ENCODE peak calls at places on chromosomes 6 and 20, in six cellular contexts. One of them, this sample, is unnamed.

GRCh38 chr6:127923135-127923534 is 22.3 kb upstream of the THEMIS start:
- DNase-seq in fibroblast of gingiva: no peak
- DNase-seq in SK-MEL-5: no peak
- DNase-seq in stimulated activated CD4-positive, alpha-beta T cell treated with anti-CD3 and anti-CD28 coated beads, TNF-alpha, amount 100 ng/mL, for 1 hour: no peak
- DNase-seq in D721Med: no peak
- DNase-seq in A549: no peak
- DNase-seq in this sample: no peak

GRCh38 chr20:15882553-15882952 is 690.7 kb downstream of the KIF16B start:
- DNase-seq in fibroblast of gingiva: peak; percentile 10
- DNase-seq in SK-MEL-5: no peak
- DNase-seq in stimulated activated CD4-positive, alpha-beta T cell treated with anti-CD3 and anti-CD28 coated beads, TNF-alpha, amount 100 ng/mL, for 1 hour: no peak
- DNase-seq in D721Med: no peak
- DNase-seq in A549: no peak
- DNase-seq in this sample: no peak

GRCh38 chr6:146444195-146444594 is 99.4 kb upstream of the RAB32 start:
- DNase-seq in fibroblast of gingiva: no peak
- DNase-seq in SK-MEL-5: no peak
- DNase-seq in stimulated activated CD4-positive, alpha-beta T cell treated with anti-CD3 and anti-CD28 coated beads, TNF-alpha, amount 100 ng/mL, for 1 hour: no peak
- DNase-seq in D721Med: no peak
- DNase-seq in A549: no peak
- DNase-seq in this sample: no peak

GRCh38 chr6:39228992-39229767 is at the start of gene KCNK5:
- DNase-seq in fibroblast of gingiva: peak; percentile 5
- DNase-seq in SK-MEL-5: peak; percentile 73
- DNase-seq in stimulated activated CD4-positive, alpha-beta T cell treated with anti-CD3 and anti-CD28 coated beads, TNF-alpha, amount 100 ng/mL, for 1 hour: peak; percentile 68
- DNase-seq in D721Med: peak; percentile 95
- DNase-seq in A549: peak; percentile 70
- DNase-seq in this sample: peak; percentile 86

GRCh38 chr6:7542878-7543394 is 1.5 kb downstream of the DSP start:
- DNase-seq in fibroblast of gingiva: peak; percentile 2
- DNase-seq in SK-MEL-5: no peak
- DNase-seq in stimulated activated CD4-positive, alpha-beta T cell treated with anti-CD3 and anti-CD28 coated beads, TNF-alpha, amount 100 ng/mL, for 1 hour: no peak
- DNase-seq in D721Med: no peak
- DNase-seq in A549: peak; percentile 76
- DNase-seq in this sample: peak; percentile 15

GRCh38 chr6:35231563-35231962 is 17.8 kb downstream of the SCUBE3 start:
- DNase-seq in fibroblast of gingiva: no peak
- DNase-seq in SK-MEL-5: no peak
- DNase-seq in stimulated activated CD4-positive, alpha-beta T cell treated with anti-CD3 and anti-CD28 coated beads, TNF-alpha, amount 100 ng/mL, for 1 hour: no peak
- DNase-seq in D721Med: no peak
- DNase-seq in A549: no peak
- DNase-seq in this sample: no peak

GRCh38 chr6:135722679-135723078 is 128.8 kb upstream of the PDE7B start:
- DNase-seq in fibroblast of gingiva: peak; percentile 49
- DNase-seq in SK-MEL-5: no peak
- DNase-seq in stimulated activated CD4-positive, alpha-beta T cell treated with anti-CD3 and anti-CD28 coated beads, TNF-alpha, amount 100 ng/mL, for 1 hour: no peak
- DNase-seq in D721Med: no peak
- DNase-seq in A549: peak; percentile 90
- DNase-seq in this sample: no peak

GRCh38 chr6:145587342-145587741 is 148.0 kb downstream of the EPM2A start:
- DNase-seq in fibroblast of gingiva: no peak
- DNase-seq in SK-MEL-5: no peak
- DNase-seq in stimulated activated CD4-positive, alpha-beta T cell treated with anti-CD3 and anti-CD28 coated beads, TNF-alpha, amount 100 ng/mL, for 1 hour: no peak
- DNase-seq in D721Med: no peak
- DNase-seq in A549: no peak
- DNase-seq in this sample: no peak

GRCh38 chr20:38171301-38172010 is 6.4 kb upstream of the TGM2 start:
- DNase-seq in fibroblast of gingiva: no peak
- DNase-seq in SK-MEL-5: no peak
- DNase-seq in stimulated activated CD4-positive, alpha-beta T cell treated with anti-CD3 and anti-CD28 coated beads, TNF-alpha, amount 100 ng/mL, for 1 hour: no peak
- DNase-seq in D721Med: no peak
- DNase-seq in A549: no peak
- DNase-seq in this sample: no peak

GRCh38 chr20:50590348-50590664 is 80.1 kb downstream of the PTPN1 start:
- DNase-seq in fibroblast of gingiva: no peak
- DNase-seq in SK-MEL-5: no peak
- DNase-seq in stimulated activated CD4-positive, alpha-beta T cell treated with anti-CD3 and anti-CD28 coated beads, TNF-alpha, amount 100 ng/mL, for 1 hour: no peak
- DNase-seq in D721Med: no peak
- DNase-seq in A549: no peak
- DNase-seq in this sample: peak; percentile 70

GRCh38 chr6:1589208-1589607 is 20.5 kb upstream of the FOXC1 start:
- DNase-seq in fibroblast of gingiva: no peak
- DNase-seq in SK-MEL-5: no peak
- DNase-seq in stimulated activated CD4-positive, alpha-beta T cell treated with anti-CD3 and anti-CD28 coated beads, TNF-alpha, amount 100 ng/mL, for 1 hour: no peak
- DNase-seq in D721Med: no peak
- DNase-seq in A549: no peak
- DNase-seq in this sample: no peak

GRCh38 chr6:151275121-151275520 is 35.4 kb downstream of the AKAP12 start:
- DNase-seq in fibroblast of gingiva: no peak
- DNase-seq in SK-MEL-5: no peak
- DNase-seq in stimulated activated CD4-positive, alpha-beta T cell treated with anti-CD3 and anti-CD28 coated beads, TNF-alpha, amount 100 ng/mL, for 1 hour: no peak
- DNase-seq in D721Med: no peak
- DNase-seq in A549: no peak
- DNase-seq in this sample: no peak

GRCh38 chr6:161511455-161512159 is 237.7 kb upstream of the AGPAT4 start:
- DNase-seq in fibroblast of gingiva: no peak
- DNase-seq in SK-MEL-5: no peak
- DNase-seq in stimulated activated CD4-positive, alpha-beta T cell treated with anti-CD3 and anti-CD28 coated beads, TNF-alpha, amount 100 ng/mL, for 1 hour: no peak
- DNase-seq in D721Med: no peak
- DNase-seq in A549: no peak
- DNase-seq in this sample: no peak

GRCh38 chr20:32343438-32343837 is 14.7 kb upstream of the ASXL1 start:
- DNase-seq in fibroblast of gingiva: peak; percentile 80
- DNase-seq in SK-MEL-5: no peak
- DNase-seq in stimulated activated CD4-positive, alpha-beta T cell treated with anti-CD3 and anti-CD28 coated beads, TNF-alpha, amount 100 ng/mL, for 1 hour: no peak
- DNase-seq in D721Med: no peak
- DNase-seq in A549: no peak
- DNase-seq in this sample: no peak

GRCh38 chr6:116568851-116569755 is 2.2 kb upstream of the RWDD1 start:
- DNase-seq in fibroblast of gingiva: no peak
- DNase-seq in SK-MEL-5: no peak
- DNase-seq in stimulated activated CD4-positive, alpha-beta T cell treated with anti-CD3 and anti-CD28 coated beads, TNF-alpha, amount 100 ng/mL, for 1 hour: no peak
- DNase-seq in D721Med: no peak
- DNase-seq in A549: no peak
- DNase-seq in this sample: no peak

GRCh38 chr6:113299526-113299925 is 557.6 kb upstream of the MARCKS start:
- DNase-seq in fibroblast of gingiva: no peak
- DNase-seq in SK-MEL-5: no peak
- DNase-seq in stimulated activated CD4-positive, alpha-beta T cell treated with anti-CD3 and anti-CD28 coated beads, TNF-alpha, amount 100 ng/mL, for 1 hour: no peak
- DNase-seq in D721Med: no peak
- DNase-seq in A549: no peak
- DNase-seq in this sample: no peak

GRCh38 chr6:15621203-15622044 is 41.4 kb downstream of the DTNBP1 start:
- DNase-seq in fibroblast of gingiva: no peak
- DNase-seq in SK-MEL-5: peak; percentile 47
- DNase-seq in stimulated activated CD4-positive, alpha-beta T cell treated with anti-CD3 and anti-CD28 coated beads, TNF-alpha, amount 100 ng/mL, for 1 hour: no peak
- DNase-seq in D721Med: no peak
- DNase-seq in A549: no peak
- DNase-seq in this sample: no peak

GRCh38 chr6:43636312-43636667 is 650 bp downstream of the MAD2L1BP start:
- DNase-seq in fibroblast of gingiva: peak; percentile 25
- DNase-seq in SK-MEL-5: no peak
- DNase-seq in stimulated activated CD4-positive, alpha-beta T cell treated with anti-CD3 and anti-CD28 coated beads, TNF-alpha, amount 100 ng/mL, for 1 hour: no peak
- DNase-seq in D721Med: no peak
- DNase-seq in A549: no peak
- DNase-seq in this sample: no peak

GRCh38 chr20:61173267-61173666 is 78.8 kb upstream of the CDH4 start:
- DNase-seq in fibroblast of gingiva: no peak
- DNase-seq in SK-MEL-5: no peak
- DNase-seq in stimulated activated CD4-positive, alpha-beta T cell treated with anti-CD3 and anti-CD28 coated beads, TNF-alpha, amount 100 ng/mL, for 1 hour: no peak
- DNase-seq in D721Med: no peak
- DNase-seq in A549: no peak
- DNase-seq in this sample: no peak

GRCh38 chr6:24385536-24386269 is 17.0 kb upstream of the MRS2 start:
- DNase-seq in fibroblast of gingiva: no peak
- DNase-seq in SK-MEL-5: peak; percentile 46
- DNase-seq in stimulated activated CD4-positive, alpha-beta T cell treated with anti-CD3 and anti-CD28 coated beads, TNF-alpha, amount 100 ng/mL, for 1 hour: no peak
- DNase-seq in D721Med: no peak
- DNase-seq in A549: peak; percentile 53
- DNase-seq in this sample: no peak

GRCh38 chr6:131116321-131116720 is 18.9 kb upstream of the AKAP7 start:
- DNase-seq in fibroblast of gingiva: no peak
- DNase-seq in SK-MEL-5: no peak
- DNase-seq in stimulated activated CD4-positive, alpha-beta T cell treated with anti-CD3 and anti-CD28 coated beads, TNF-alpha, amount 100 ng/mL, for 1 hour: no peak
- DNase-seq in D721Med: no peak
- DNase-seq in A549: no peak
- DNase-seq in this sample: no peak

This sample was measured in NCI-H345.